ENCODE peak calls at places on chromosomes 11 and 22, in four cellular contexts. A, O, J and S are unnamed samples.

GRCh38 chr11:78109011-78109685 is 29.5 kb upstream of the NDUFC2 start:
- DNase-seq in A (no peak), O (no peak), J (no peak), S (no peak)

GRCh38 chr11:128417607-128418324 is 169.6 kb downstream of the ETS1 start:
- DNase-seq in A (no peak), O (no peak), J (no peak), S (no peak)

GRCh38 chr11:15927196-15927865 is 429.0 kb downstream of the SOX6 start:
- DNase-seq in A (no peak), O (no peak), J (no peak), S (no peak)

GRCh38 chr11:96134622-96135021 is 208.4 kb downstream of the MAML2 start:
- DNase-seq in A (no peak), O (no peak), J (no peak), S (no peak)

GRCh38 chr11:76918941-76919386 is 58.2 kb downstream of the ACER3 start:
- DNase-seq in A (no peak), O (no peak), J (peak; percentile 26), S (no peak)

GRCh38 chr11:134071766-134072403 is 3.0 kb downstream of the JAM3 start:
- DNase-seq in A (no peak), O (no peak), J (no peak), S (no peak)

GRCh38 chr22:37425800-37426531 is 1.3 kb downstream of the ELFN2 start:
- DNase-seq in A (no peak), O (no peak), J (peak; percentile 67), S (no peak)

GRCh38 chr11:11985016-11985715 is 23.3 kb downstream of the DKK3 start:
- DNase-seq in A (no peak), O (no peak), J (no peak), S (no peak)

GRCh38 chr22:31082606-31083376 is 1.7 kb downstream of the SMTN start:
- DNase-seq in A (no peak), O (peak; percentile 82), J (peak; percentile 63), S (no peak)

GRCh38 chr22:49956914-49957825 is 3.4 kb upstream of the PIM3 start:
- DNase-seq in A (no peak), O (no peak), J (no peak), S (no peak)